ENCODE peak calls at places on chromosomes 11 and 22, in four cellular contexts. M, O, D and R are unnamed samples.

GRCh38 chr11:119758291-119758690 is 29.3 kb upstream of the NECTIN1 start:
- DNase-seq in O (no peak), M (no peak), D (no peak), R (no peak)

GRCh38 chr22:23233084-23233501 is 52.8 kb downstream of the BCR start:
- DNase-seq in O (no peak), D (no peak), M (peak; percentile 57), R (no peak)

GRCh38 chr22:40294696-40295095 is 51.6 kb upstream of the ADSL start:
- DNase-seq in D (no peak), M (no peak), O (no peak), R (no peak)

GRCh38 chr11:70201876-70202861 is 927 bp upstream of the FADD start:
- DNase-seq in M (no peak), D (no peak), O (no peak), R (no peak)

GRCh38 chr11:119901657-119902577 is 172.9 kb upstream of the NECTIN1 start:
- DNase-seq in O (no peak), M (peak; percentile 34), D (no peak), R (no peak)

GRCh38 chr22:38858492-38858891 is 13.5 kb downstream of the CBX6 start:
- DNase-seq in M (no peak), D (no peak), O (no peak), R (no peak)

GRCh38 chr22:24146791-24147353 is 34.4 kb upstream of the SUSD2 start:
- DNase-seq in O (no peak), M (peak; percentile 75), D (no peak), R (no peak)

GRCh38 chr11:65442952-65443351 is 20.4 kb downstream of the NEAT1 start:
- DNase-seq in M (no peak), O (no peak), D (peak; percentile 16), R (no peak)

GRCh38 chr22:33625959-33626358 is 294.3 kb downstream of the LARGE1 start:
- DNase-seq in M (no peak), D (no peak), O (no peak), R (no peak)

GRCh38 chr11:130211144-130211543 is 51.6 kb downstream of the ST14 start:
- DNase-seq in M (no peak), O (no peak), D (no peak), R (no peak)

GRCh38 chr11:47056261-47056915 is 119.8 kb downstream of the CSTPP1 start:
- DNase-seq in M (no peak), D (peak; percentile 84), O (no peak), R (no peak)

GRCh38 chr11:60860943-60861342 is 5.2 kb upstream of the PTGDR2 start:
- DNase-seq in D (no peak), M (peak; percentile 29), O (no peak), R (no peak)

GRCh38 chr11:71431271-71431670 is 16.9 kb downstream of the DHCR7 start:
- DNase-seq in O (no peak), D (no peak), M (no peak), R (no peak)

GRCh38 chr22:39967103-39967829 is 7.1 kb downstream of the TMA7B start:
- DNase-seq in D (peak; percentile 44), O (no peak), M (peak; percentile 22), R (no peak)

GRCh38 chr22:39999144-39999757 is 4.5 kb downstream of the FAM83F start:
- DNase-seq in D (peak; percentile 92), O (peak; percentile 27), M (no peak), R (no peak)

GRCh38 chr22:36194971-36195370 is 6.6 kb downstream of the APOL4 start:
- DNase-seq in D (peak; percentile 56), O (peak; percentile 40), M (peak; percentile 57), R (no peak)

GRCh38 chr11:113349528-113349927 is 35.1 kb downstream of the TTC12 start:
- DNase-seq in O (no peak), M (no peak), D (no peak), R (no peak)

GRCh38 chr11:12618743-12619540 is 55.3 kb upstream of the TEAD1 start:
- DNase-seq in O (no peak), M (no peak), D (no peak), R (no peak)

GRCh38 chr11:128290106-128290840 is 297.1 kb downstream of the ETS1 start:
- DNase-seq in M (peak; percentile 68), D (peak; percentile 47), O (peak; percentile 21), R (peak; percentile 80)

GRCh38 chr22:35915477-35916013 is 113.1 kb downstream of the RBFOX2 start:
- DNase-seq in O (no peak), D (no peak), M (no peak), R (no peak)

GRCh38 chr22:37601540-37602442 is 6.8 kb upstream of the GGA1 start:
- DNase-seq in M (no peak), D (peak; percentile 81), O (peak; percentile 91), R (peak; percentile 42)

GRCh38 chr11:133787379-133788103 is 57.8 kb downstream of the SPATA19 start:
- DNase-seq in D (peak; percentile 3), O (no peak), M (no peak), R (no peak)

GRCh38 chr11:84212467-84213390 is 926.6 kb upstream of the CCDC90B start:
- DNase-seq in M (no peak), D (no peak), O (peak; percentile 27), R (no peak)

GRCh38 chr11:94813436-94813720 is 45.2 kb downstream of the AMOTL1 start:
- DNase-seq in M (no peak), O (no peak), D (no peak), R (no peak)

GRCh38 chr11:113991170-113991569 is 16.3 kb downstream of the HTR3A start:
- DNase-seq in O (peak; percentile 6), D (peak; percentile 50), M (no peak), R (no peak)

GRCh38 chr22:46077669-46078099 is 72.6 kb upstream of the PPARA start:
- DNase-seq in D (no peak), M (no peak), O (no peak), R (no peak)

GRCh38 chr11:103601230-103601846 is 435.1 kb upstream of the DDI1 start:
- DNase-seq in O (peak; percentile 35), M (peak; percentile 47), D (peak; percentile 25), R (no peak)

GRCh38 chr11:62611705-62612365 is 740 bp downstream of the EML3 start:
- DNase-seq in D (peak; percentile 71), M (peak; percentile 67), O (no peak), R (no peak)

GRCh38 chr22:38674888-38675287 is 6.9 kb upstream of the TOMM22 start:
- DNase-seq in O (no peak), M (no peak), D (no peak), R (no peak)

GRCh38 chr11:3347127-3347526 is 31.8 kb downstream of the ZNF195 start:
- DNase-seq in O (no peak), D (no peak), M (no peak), R (no peak)

GRCh38 chr11:10302294-10302743 is 2.6 kb upstream of the ADM start:
- DNase-seq in D (no peak), O (no peak), M (no peak), R (no peak)

GRCh38 chr11:10303558-10304363 is 1.1 kb upstream of the ADM start:
- DNase-seq in O (peak; percentile 44), M (peak; percentile 30), D (peak; percentile 16), R (no peak)

GRCh38 chr11:10304495-10305261 is at the start of gene ADM:
- DNase-seq in D (peak; percentile 60), M (peak; percentile 94), O (peak; percentile 90), R (no peak)

GRCh38 chr11:10301656-10302293 is 3.1 kb upstream of the ADM start:
- DNase-seq in O (no peak), M (no peak), D (no peak), R (no peak)

DNA sequence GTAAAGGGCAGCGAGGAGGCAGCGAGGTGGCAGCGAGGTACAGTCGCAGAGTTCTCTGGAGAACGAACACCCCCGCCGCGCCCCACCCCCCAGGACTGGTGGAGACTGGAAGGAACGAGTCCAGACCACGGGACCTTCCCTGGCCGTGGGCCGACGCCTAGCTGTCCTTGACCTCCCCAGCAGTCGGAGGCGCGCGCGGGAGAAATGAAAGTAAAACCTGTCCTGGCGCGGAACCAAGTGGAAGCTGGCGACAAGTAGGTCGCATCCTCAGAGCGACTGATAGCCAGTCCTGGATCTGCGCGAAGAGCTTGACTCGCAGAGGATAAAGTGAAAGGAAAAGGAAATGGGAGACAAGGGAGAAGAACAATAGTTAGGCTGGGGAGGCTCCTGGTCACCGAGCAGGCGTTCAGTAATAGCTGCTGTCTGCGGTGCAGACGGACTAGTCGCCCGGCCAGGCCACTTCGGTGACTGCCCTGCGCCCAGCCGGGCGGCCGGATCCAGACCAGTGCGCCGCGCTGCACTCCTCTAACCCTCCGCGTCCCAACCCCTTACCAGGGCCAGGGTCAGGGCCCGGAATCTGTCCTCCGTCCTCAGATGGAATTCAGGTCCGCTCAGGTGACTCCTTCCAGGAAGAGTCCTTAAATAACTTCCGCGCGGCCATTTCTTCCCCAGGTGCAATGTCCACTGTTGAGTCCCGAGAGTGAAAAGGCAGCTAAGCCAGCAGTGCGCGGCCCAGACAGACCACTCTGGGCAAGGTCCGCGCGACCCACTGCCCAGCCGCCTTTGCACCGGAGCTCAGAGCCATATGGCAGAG is 1.9 kb upstream of the ADM start:
- DNase-seq in O (peak; percentile 70), D (peak; percentile 72), M (peak; percentile 72), R (no peak)
- TF ChIP-seq ZBTB33 in O (no peak), D (no peak), M (no peak), R (no peak)

GRCh38 chr22:30561402-30562154 is 12.9 kb downstream of the GAL3ST1 start:
- DNase-seq in M (no peak), O (no peak), D (no peak), R (no peak)
- TF ChIP-seq MXI1 in M (no peak), O (no peak), D (no peak), R (no peak)

GRCh38 chr11:66492161-66492865 is 12.1 kb downstream of the DPP3 start:
- DNase-seq in D (no peak), O (no peak), M (no peak), R (no peak)

GRCh38 chr11:66494935-66495334 is 14.7 kb downstream of the DPP3 start:
- DNase-seq in M (no peak), O (no peak), D (no peak), R (no peak)

GRCh38 chr11:66494458-66494857 is 14.2 kb downstream of the DPP3 start:
- DNase-seq in M (no peak), O (no peak), D (no peak), R (no peak)

GRCh38 chr11:66491315-66491935 is 11.2 kb downstream of the DPP3 start:
- DNase-seq in D (no peak), M (peak; percentile 63), O (no peak), R (no peak)

DNA sequence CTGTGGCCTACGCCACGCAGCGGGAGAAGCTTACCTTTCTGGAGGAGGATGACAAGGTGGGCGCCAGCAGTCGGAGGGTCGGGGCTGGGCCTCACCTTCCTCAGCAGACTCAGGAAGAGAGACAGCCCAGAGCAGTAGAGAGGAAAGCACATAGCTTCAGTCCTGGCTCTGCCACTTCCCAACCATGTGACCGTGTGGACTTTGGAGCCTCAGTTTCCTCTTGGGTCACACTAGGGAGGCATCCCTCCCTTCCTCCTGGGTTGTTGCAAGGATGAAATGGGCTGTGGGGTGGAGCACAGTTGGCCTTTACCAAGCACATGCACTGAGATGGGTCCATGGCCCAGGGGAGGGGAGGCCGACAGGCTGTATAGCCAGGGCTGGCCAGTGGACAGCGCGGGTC is 12.9 kb downstream of the DPP3 start:
- DNase-seq in D (no peak), M (no peak), O (no peak), R (no peak)
- TF ChIP-seq ZBTB33 in D (no peak), M (no peak), O (no peak), R (no peak)

GRCh38 chr11:117420598-117420997 is 92.9 kb downstream of the CEP164 start:
- DNase-seq in O (no peak), M (no peak), D (no peak), R (no peak)

GRCh38 chr11:117419915-117420485 is 92.3 kb downstream of the CEP164 start:
- DNase-seq in M (no peak), O (no peak), D (no peak), R (no peak)

GRCh38 chr11:117417856-117418255 is 90.2 kb downstream of the CEP164 start:
- DNase-seq in M (no peak), D (no peak), O (no peak), R (no peak)

GRCh38 chr11:117418685-117419084 is 91.0 kb downstream of the CEP164 start:
- DNase-seq in O (peak; percentile 12), D (no peak), M (no peak), R (no peak)

GRCh38 chr11:117419136-117419914 is 91.7 kb downstream of the CEP164 start:
- DNase-seq in D (no peak), M (no peak), O (no peak), R (no peak)
- TF ChIP-seq MXI1 in D (no peak), M (no peak), O (no peak), R (no peak)